ENCODE peak calls at places on chromosomes 5 and 9, in ten cellular contexts. One of them, this sample, is unnamed.

GRCh38 chr5:131000289-131000688 is 164.8 kb downstream of the HINT1 start:
- DNase-seq in mammary epithelial cell: no peak
- DNase-seq in kidney epithelial cell: no peak
- DNase-seq in omental fat pad: no peak
- DNase-seq in K562: no peak
- DNase-seq in upper lobe of right lung: no peak
- DNase-seq in AG04449: no peak
- DNase-seq in dorsolateral prefrontal cortex: no peak
- DNase-seq in HFFc6: no peak
- DNase-seq in CD8-positive, alpha-beta T cell: no peak
- DNase-seq in this sample: no peak

GRCh38 chr5:145840458-145841132 is 5.5 kb upstream of the PRELID2 start:
- DNase-seq in mammary epithelial cell: no peak
- DNase-seq in kidney epithelial cell: no peak
- DNase-seq in omental fat pad: no peak
- DNase-seq in K562: no peak
- DNase-seq in upper lobe of right lung: no peak
- DNase-seq in AG04449: no peak
- DNase-seq in dorsolateral prefrontal cortex: no peak
- DNase-seq in HFFc6: no peak
- DNase-seq in CD8-positive, alpha-beta T cell: no peak
- DNase-seq in this sample: no peak

GRCh38 chr5:14286007-14286406 is 142.9 kb downstream of the TRIO start:
- DNase-seq in mammary epithelial cell: no peak
- DNase-seq in kidney epithelial cell: no peak
- DNase-seq in omental fat pad: no peak
- DNase-seq in K562: no peak
- DNase-seq in upper lobe of right lung: no peak
- DNase-seq in AG04449: no peak
- DNase-seq in dorsolateral prefrontal cortex: no peak
- DNase-seq in HFFc6: no peak
- DNase-seq in CD8-positive, alpha-beta T cell: no peak
- DNase-seq in this sample: no peak

GRCh38 chr5:42944989-42945388 is 95.1 kb downstream of the ANXA2R start:
- DNase-seq in mammary epithelial cell: peak
- DNase-seq in kidney epithelial cell: peak
- DNase-seq in omental fat pad: no peak
- DNase-seq in K562: no peak
- DNase-seq in upper lobe of right lung: no peak
- DNase-seq in AG04449: peak
- DNase-seq in dorsolateral prefrontal cortex: no peak
- DNase-seq in HFFc6: peak
- DNase-seq in CD8-positive, alpha-beta T cell: no peak
- DNase-seq in this sample: peak

GRCh38 chr5:141958113-141958512 is at the start of gene PCDH12:
- DNase-seq in mammary epithelial cell: no peak
- DNase-seq in kidney epithelial cell: no peak
- DNase-seq in omental fat pad: no peak
- DNase-seq in K562: no peak
- DNase-seq in upper lobe of right lung: no peak
- DNase-seq in AG04449: no peak
- DNase-seq in dorsolateral prefrontal cortex: no peak
- DNase-seq in HFFc6: no peak
- DNase-seq in CD8-positive, alpha-beta T cell: no peak
- DNase-seq in this sample: no peak

GRCh38 chr5:13866792-13867191 is 77.7 kb downstream of the DNAH5 start:
- DNase-seq in mammary epithelial cell: peak
- DNase-seq in kidney epithelial cell: no peak
- DNase-seq in omental fat pad: no peak
- DNase-seq in K562: peak
- DNase-seq in upper lobe of right lung: no peak
- DNase-seq in AG04449: no peak
- DNase-seq in dorsolateral prefrontal cortex: no peak
- DNase-seq in HFFc6: peak
- DNase-seq in CD8-positive, alpha-beta T cell: no peak
- DNase-seq in this sample: peak

GRCh38 chr9:79684711-79685575 is 113.2 kb downstream of the TLE4 start:
- DNase-seq in mammary epithelial cell: peak
- DNase-seq in kidney epithelial cell: no peak
- DNase-seq in omental fat pad: no peak
- DNase-seq in K562: no peak
- DNase-seq in upper lobe of right lung: no peak
- DNase-seq in AG04449: no peak
- DNase-seq in dorsolateral prefrontal cortex: no peak
- DNase-seq in HFFc6: no peak
- DNase-seq in CD8-positive, alpha-beta T cell: no peak
- DNase-seq in this sample: no peak

GRCh38 chr5:142655339-142656267 is 30.3 kb downstream of the FGF1 start:
- DNase-seq in mammary epithelial cell: peak
- DNase-seq in kidney epithelial cell: no peak
- DNase-seq in omental fat pad: peak
- DNase-seq in K562: peak
- DNase-seq in upper lobe of right lung: peak
- DNase-seq in AG04449: no peak
- DNase-seq in dorsolateral prefrontal cortex: peak
- DNase-seq in HFFc6: peak
- DNase-seq in CD8-positive, alpha-beta T cell: peak
- DNase-seq in this sample: peak

DNA sequence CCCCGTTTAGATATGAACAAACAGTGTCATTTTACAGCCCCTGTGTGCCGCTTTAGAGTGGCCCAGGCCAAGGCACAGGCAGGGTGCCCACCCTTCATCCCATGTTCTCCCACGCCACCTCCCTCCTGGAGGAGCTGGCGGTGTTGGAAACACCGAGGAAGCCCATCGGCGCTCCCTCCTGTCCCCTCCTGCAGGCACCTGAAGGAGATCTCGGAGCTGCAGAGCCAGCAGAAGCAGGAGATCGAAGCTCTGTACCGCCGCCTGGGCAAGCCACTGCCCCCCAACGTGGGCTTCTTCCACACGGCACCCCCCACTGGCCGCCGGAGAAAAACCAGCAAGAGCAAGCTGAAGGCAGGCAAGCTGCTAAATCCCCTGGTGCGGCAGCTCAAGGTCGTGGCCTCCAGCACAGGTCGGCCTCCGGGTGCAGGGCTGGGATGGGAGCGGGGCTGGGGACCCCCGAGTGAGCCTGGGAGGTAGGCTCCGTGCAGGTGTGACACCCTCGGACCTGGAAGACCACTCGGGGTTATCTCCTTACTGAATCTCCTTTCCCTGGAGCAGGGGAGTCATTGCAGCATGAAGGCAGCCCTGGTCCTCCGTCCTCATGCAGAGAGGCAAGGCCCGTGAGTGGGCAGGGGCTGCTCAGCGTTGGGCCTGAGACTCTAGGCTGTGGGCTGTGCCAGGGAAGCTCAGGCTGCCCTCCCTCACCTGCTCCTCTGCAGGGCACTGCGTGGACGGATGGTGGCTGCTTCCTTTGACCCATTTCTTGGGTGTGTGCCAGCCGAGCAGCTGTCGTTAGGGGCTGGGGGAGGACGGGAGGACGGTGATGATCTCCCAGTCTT is 113.9 kb downstream of the WNK2 start:
- DNase-seq in mammary epithelial cell: no peak
- DNase-seq in kidney epithelial cell: no peak
- DNase-seq in omental fat pad: no peak
- DNase-seq in K562: no peak
- DNase-seq in upper lobe of right lung: peak
- DNase-seq in AG04449: no peak
- DNase-seq in dorsolateral prefrontal cortex: peak
- DNase-seq in HFFc6: no peak
- DNase-seq in CD8-positive, alpha-beta T cell: no peak
- DNase-seq in this sample: no peak
- TF ChIP-seq CTCF in mammary epithelial cell: no peak
- TF ChIP-seq CTCF in kidney epithelial cell: no peak
- TF ChIP-seq CTCF in omental fat pad: no peak
- TF ChIP-seq CTCF in K562: no peak
- TF ChIP-seq CTCF in upper lobe of right lung: no peak
- TF ChIP-seq CTCF in AG04449: no peak
- TF ChIP-seq CTCF in dorsolateral prefrontal cortex: no peak
- TF ChIP-seq CTCF in HFFc6: no peak
- TF ChIP-seq CTCF in CD8-positive, alpha-beta T cell: no peak
- TF ChIP-seq CTCF in this sample: no peak

DNA sequence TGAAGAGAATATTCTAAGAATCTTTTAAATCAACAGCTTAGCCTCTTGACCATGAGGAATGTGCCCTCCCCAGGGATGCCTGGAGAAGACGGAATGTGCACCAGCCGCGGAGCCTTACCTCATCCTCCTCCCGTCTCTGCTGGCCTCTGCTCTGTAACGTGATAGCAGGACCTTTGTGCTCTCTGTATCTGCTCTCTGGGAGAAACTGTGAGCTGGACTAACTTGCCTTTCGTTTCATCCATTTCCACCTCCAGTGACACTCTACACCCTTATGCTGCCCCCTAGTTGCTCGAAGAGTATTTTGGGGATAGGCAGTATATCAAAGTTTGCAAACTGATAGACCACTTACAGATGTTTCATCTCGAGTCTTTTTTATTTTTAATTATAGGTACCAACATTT is 141.4 kb downstream of the NPR3 start:
- DNase-seq in mammary epithelial cell: no peak
- DNase-seq in kidney epithelial cell: peak
- DNase-seq in omental fat pad: no peak
- DNase-seq in K562: no peak
- DNase-seq in upper lobe of right lung: no peak
- DNase-seq in AG04449: peak
- DNase-seq in dorsolateral prefrontal cortex: no peak
- DNase-seq in HFFc6: peak
- DNase-seq in CD8-positive, alpha-beta T cell: no peak
- DNase-seq in this sample: peak
- TF ChIP-seq CTCF in mammary epithelial cell: peak
- TF ChIP-seq CTCF in kidney epithelial cell: peak
- TF ChIP-seq CTCF in omental fat pad: no peak
- TF ChIP-seq CTCF in K562: no peak
- TF ChIP-seq CTCF in upper lobe of right lung: peak
- TF ChIP-seq CTCF in AG04449: peak
- TF ChIP-seq CTCF in dorsolateral prefrontal cortex: no peak
- TF ChIP-seq CTCF in HFFc6: peak
- TF ChIP-seq CTCF in CD8-positive, alpha-beta T cell: no peak
- TF ChIP-seq CTCF in this sample: peak

DNA sequence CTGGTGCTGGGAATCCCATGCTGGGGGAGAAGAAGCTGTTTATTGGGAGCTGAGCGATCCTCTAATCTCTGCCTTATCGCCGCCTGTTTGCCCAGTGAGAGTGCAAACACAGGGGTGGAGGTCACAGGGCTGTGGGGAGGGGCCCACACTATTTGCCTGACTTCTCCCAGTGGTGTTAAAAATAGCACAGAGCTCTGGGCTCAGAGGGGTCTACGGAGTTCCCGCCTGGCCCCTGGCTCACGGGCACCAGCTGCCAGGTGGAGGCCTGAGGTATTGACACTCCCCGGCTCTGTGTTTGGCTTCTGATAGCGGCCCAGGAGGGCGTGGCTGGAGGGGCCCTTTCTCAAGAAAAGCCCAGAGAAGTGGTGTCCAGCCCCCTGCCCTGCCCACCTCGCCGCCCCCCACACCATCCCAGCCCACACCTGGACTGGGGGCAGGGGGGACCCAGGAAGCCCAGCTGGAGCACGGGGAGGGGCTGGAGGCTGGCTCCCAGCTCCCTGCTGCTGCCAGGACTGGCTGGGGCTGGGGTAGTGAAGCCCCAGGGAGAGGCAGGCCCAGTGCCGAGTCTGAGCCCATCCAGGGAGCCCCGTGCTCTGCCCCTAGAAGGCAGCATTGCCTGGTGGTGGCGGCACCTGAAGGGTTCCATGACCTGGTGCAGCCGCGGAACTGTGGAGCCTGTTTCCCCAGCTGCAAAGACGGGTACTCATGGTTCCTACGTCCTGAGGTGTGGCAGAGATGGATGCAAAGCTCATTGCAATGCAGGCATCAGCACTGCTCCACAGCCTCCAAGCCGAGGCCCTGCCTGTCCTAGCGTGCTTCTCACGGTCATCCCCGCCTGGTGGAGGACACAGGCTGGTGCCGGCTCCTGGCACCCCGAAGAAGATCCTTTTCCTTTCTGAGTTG is 35.7 kb upstream of the EGFL7 start:
- DNase-seq in mammary epithelial cell: no peak
- DNase-seq in kidney epithelial cell: no peak
- DNase-seq in omental fat pad: no peak
- DNase-seq in K562: peak
- DNase-seq in upper lobe of right lung: no peak
- DNase-seq in AG04449: no peak
- DNase-seq in dorsolateral prefrontal cortex: no peak
- DNase-seq in HFFc6: no peak
- DNase-seq in CD8-positive, alpha-beta T cell: no peak
- DNase-seq in this sample: no peak
- TF ChIP-seq CTCF in mammary epithelial cell: peak
- TF ChIP-seq CTCF in kidney epithelial cell: no peak
- TF ChIP-seq CTCF in omental fat pad: no peak
- TF ChIP-seq CTCF in K562: no peak
- TF ChIP-seq CTCF in upper lobe of right lung: no peak
- TF ChIP-seq CTCF in AG04449: peak
- TF ChIP-seq CTCF in dorsolateral prefrontal cortex: no peak
- TF ChIP-seq CTCF in HFFc6: peak
- TF ChIP-seq CTCF in CD8-positive, alpha-beta T cell: no peak
- TF ChIP-seq CTCF in this sample: peak

DNA sequence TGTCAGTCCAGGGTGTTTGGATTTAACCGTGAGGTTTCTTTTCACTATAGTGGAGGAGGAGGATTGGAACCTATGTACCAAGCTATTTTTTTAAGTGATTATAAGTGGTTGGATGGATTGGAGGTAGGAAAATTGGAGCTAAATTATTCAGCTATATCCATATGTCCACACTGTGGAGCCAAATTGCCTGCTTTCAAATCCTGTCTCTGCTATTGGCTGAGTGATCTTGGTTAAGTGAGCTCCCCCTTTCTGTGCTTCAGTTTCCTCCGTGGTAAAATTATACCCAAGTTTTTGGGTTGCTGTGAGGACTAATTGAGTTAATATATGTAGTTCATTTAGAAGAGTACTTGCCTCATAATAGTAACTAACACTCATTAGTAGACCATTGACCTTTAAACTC is 2.5 kb downstream of the CENPP start:
- DNase-seq in mammary epithelial cell: peak
- DNase-seq in kidney epithelial cell: no peak
- DNase-seq in omental fat pad: no peak
- DNase-seq in K562: no peak
- DNase-seq in upper lobe of right lung: no peak
- DNase-seq in AG04449: peak
- DNase-seq in dorsolateral prefrontal cortex: no peak
- DNase-seq in HFFc6: peak
- DNase-seq in CD8-positive, alpha-beta T cell: no peak
- DNase-seq in this sample: peak
- TF ChIP-seq CTCF in mammary epithelial cell: peak
- TF ChIP-seq CTCF in kidney epithelial cell: no peak
- TF ChIP-seq CTCF in omental fat pad: no peak
- TF ChIP-seq CTCF in K562: peak
- TF ChIP-seq CTCF in upper lobe of right lung: no peak
- TF ChIP-seq CTCF in AG04449: peak
- TF ChIP-seq CTCF in dorsolateral prefrontal cortex: peak
- TF ChIP-seq CTCF in HFFc6: peak
- TF ChIP-seq CTCF in CD8-positive, alpha-beta T cell: no peak
- TF ChIP-seq CTCF in this sample: peak

This sample was measured in astrocyte of the cerebellum.